ENCODE peak calls at places on chromosome 9, in ten cellular contexts. X, I, H, B, T, G, P, F, J and Y are unnamed samples.

GRCh38 chr9:127734747-127735529 is at the start of gene TOR2A:
- DNase-seq in X (peak), I (peak), H (peak), B (peak), T (peak), G (peak), P (peak), F (peak), J (peak), Y (peak)

GRCh38 chr9:21334969-21335632 is at the start of gene KLHL9:
- DNase-seq in X (peak), I (peak), H (peak), B (peak), T (peak), G (peak), P (peak), F (peak), J (peak), Y (peak)

GRCh38 chr9:42852133-42852532 is 668.7 kb downstream of the SPATA31A6 start:
- DNase-seq in X (peak), I (no peak), H (peak), B (no peak), T (no peak), G (peak), P (no peak), F (no peak), J (no peak), Y (peak)

GRCh38 chr9:75410405-75410804 is 322.1 kb downstream of the OSTF1 start:
- DNase-seq in X (no peak), I (no peak), H (no peak), B (no peak), T (no peak), G (no peak), P (no peak), F (no peak), J (no peak), Y (no peak)

GRCh38 chr9:119284118-119284517 is 85.1 kb downstream of the BRINP1 start:
- DNase-seq in X (peak), I (no peak), H (no peak), B (no peak), T (no peak), G (no peak), P (no peak), F (peak), J (no peak), Y (peak)

GRCh38 chr9:78663367-78663766 is 366.4 kb downstream of the PSAT1 start:
- DNase-seq in X (no peak), I (no peak), H (no peak), B (no peak), T (no peak), G (no peak), P (no peak), F (no peak), J (no peak), Y (no peak)

GRCh38 chr9:88652876-88653275 is 117.9 kb downstream of the NXNL2 start:
- DNase-seq in X (no peak), I (no peak), H (no peak), B (no peak), T (no peak), G (peak), P (no peak), F (no peak), J (no peak), Y (no peak)

GRCh38 chr9:77158772-77159513 is 18.4 kb upstream of the VPS13A start:
- DNase-seq in X (no peak), I (no peak), H (peak), B (no peak), T (no peak), G (peak), P (no peak), F (no peak), J (no peak), Y (no peak)

GRCh38 chr9:77512876-77513275 is 135.2 kb downstream of the GNA14 start:
- DNase-seq in X (peak), I (no peak), H (no peak), B (no peak), T (no peak), G (peak), P (no peak), F (no peak), J (no peak), Y (no peak)

GRCh38 chr9:81829201-81829882 is 98.9 kb upstream of the SPATA31D4 start:
- DNase-seq in X (no peak), I (no peak), H (no peak), B (no peak), T (peak), G (no peak), P (no peak), F (no peak), J (no peak), Y (peak)

GRCh38 chr9:91162784-91163440 is 198.8 kb downstream of the AUH start:
- DNase-seq in X (no peak), I (peak), H (no peak), B (peak), T (peak), G (no peak), P (no peak), F (peak), J (no peak), Y (no peak)

GRCh38 chr9:114434878-114435311 is 47.1 kb upstream of the AKNA start:
- DNase-seq in X (peak), I (no peak), H (peak), B (no peak), T (no peak), G (peak), P (peak), F (peak), J (no peak), Y (peak)

GRCh38 chr9:121558423-121558950 is 58.8 kb upstream of the GGTA1 start:
- DNase-seq in X (no peak), I (no peak), H (no peak), B (no peak), T (no peak), G (no peak), P (no peak), F (no peak), J (no peak), Y (no peak)